ENCODE peak calls at places on chromosomes 7 and 10, in five cellular contexts. R, Z, X, P and Q are unnamed samples.

GRCh38 chr10:43121444-43121843 is 16.8 kb upstream of the CSGALNACT2 start:
- DNase-seq in R (no peak), Z (no peak), X (no peak), P (peak), Q (no peak)

GRCh38 chr10:70494536-70494935 is 16.0 kb downstream of the PALD1 start:
- DNase-seq in R (no peak), Z (no peak), X (no peak), P (no peak), Q (no peak)

GRCh38 chr7:47951374-47951773 is 3.1 kb upstream of the PKD1L1 start:
- DNase-seq in R (no peak), Z (no peak), X (no peak), P (no peak), Q (no peak)

GRCh38 chr10:104441601-104442000 is 88.0 kb downstream of the CFAP58 start:
- DNase-seq in R (no peak), Z (no peak), X (peak), P (no peak), Q (peak)

GRCh38 chr10:44245601-44245938 is 139.3 kb downstream of the CXCL12 start:
- DNase-seq in R (no peak), Z (no peak), X (peak), P (no peak), Q (no peak)

GRCh38 chr10:3924344-3924743 is 139.3 kb upstream of the KLF6 start:
- DNase-seq in R (no peak), Z (no peak), X (peak), P (no peak), Q (peak)

GRCh38 chr7:142776206-142776844 is 5.6 kb downstream of the PRSS2 start:
- DNase-seq in R (no peak), Z (no peak), X (peak), P (peak), Q (no peak)

GRCh38 chr7:76232698-76233097 is 31.0 kb downstream of the SRRM3 start:
- DNase-seq in R (no peak), Z (no peak), X (no peak), P (no peak), Q (no peak)

GRCh38 chr7:14894826-14895225 is 7.7 kb downstream of the DGKB start:
- DNase-seq in R (no peak), Z (no peak), X (no peak), P (no peak), Q (no peak)

GRCh38 chr7:6160191-6160623 is 112.2 kb downstream of the CYTH3 start:
- DNase-seq in R (peak), Z (no peak), X (peak), P (peak), Q (peak)

GRCh38 chr7:74495112-74495880 is 41.6 kb downstream of the GTF2IRD1 start:
- DNase-seq in R (no peak), Z (no peak), X (no peak), P (no peak), Q (no peak)

GRCh38 chr10:77001186-77001585 is 636.4 kb downstream of the KCNMA1 start:
- DNase-seq in R (no peak), Z (no peak), X (no peak), P (no peak), Q (no peak)

GRCh38 chr10:81403451-81403850 is 471.5 kb upstream of the NRG3 start:
- DNase-seq in R (no peak), Z (no peak), X (no peak), P (no peak), Q (no peak)

GRCh38 chr10:80154978-80155695 is 22.6 kb downstream of the PLAC9 start:
- DNase-seq in R (no peak), Z (no peak), X (peak), P (no peak), Q (no peak)

GRCh38 chr10:396535-397220 is 261.4 kb downstream of the ZMYND11 start:
- DNase-seq in R (no peak), Z (no peak), X (no peak), P (no peak), Q (no peak)

GRCh38 chr10:115093776-115094361 is 704 bp downstream of the ATRNL1 start:
- DNase-seq in R (no peak), Z (no peak), X (no peak), P (peak), Q (no peak)

GRCh38 chr10:122054046-122055025 is 65.4 kb downstream of the TACC2 start:
- DNase-seq in R (no peak), Z (peak), X (peak), P (no peak), Q (no peak)

GRCh38 chr10:119131512-119132240 is 27.8 kb downstream of the DENND10 start:
- DNase-seq in R (no peak), Z (peak), X (peak), P (peak), Q (peak)

GRCh38 chr10:129961274-129961839 is 2.7 kb downstream of the EBF3 start:
- DNase-seq in R (no peak), Z (no peak), X (no peak), P (no peak), Q (no peak)

GRCh38 chr7:17524746-17525145 is 226.3 kb downstream of the AHR start:
- DNase-seq in R (no peak), Z (no peak), X (peak), P (no peak), Q (no peak)

GRCh38 chr7:94779070-94779469 is 123.1 kb upstream of the SGCE start:
- DNase-seq in R (no peak), Z (no peak), X (no peak), P (no peak), Q (no peak)

GRCh38 chr7:74033372-74034311 is 5.7 kb downstream of the ELN start:
- DNase-seq in R (no peak), Z (no peak), X (no peak), P (peak), Q (no peak)

GRCh38 chr7:149690688-149691446 is 82.5 kb downstream of the ZNF467 start:
- DNase-seq in R (no peak), Z (no peak), X (peak), P (peak), Q (peak)

GRCh38 chr10:14571866-14572507 is 202.7 kb downstream of the FAM107B start:
- DNase-seq in R (no peak), Z (no peak), X (peak), P (peak), Q (no peak)

GRCh38 chr7:36227223-36227622 is 74.2 kb downstream of the EEPD1 start:
- DNase-seq in R (no peak), Z (no peak), X (peak), P (peak), Q (no peak)

GRCh38 chr10:63711866-63712716 is 190.9 kb downstream of the REEP3 start:
- DNase-seq in R (peak), Z (peak), X (peak), P (peak), Q (peak)

GRCh38 chr7:77415474-77415821 is 701 bp downstream of the GSAP start:
- DNase-seq in R (no peak), Z (peak), X (no peak), P (peak), Q (no peak)

GRCh38 chr7:90246184-90246583 is 1.2 kb downstream of the CFAP69 start:
- DNase-seq in R (no peak), Z (no peak), X (peak), P (no peak), Q (no peak)

GRCh38 chr7:39248041-39248692 is 270.5 kb downstream of the POU6F2 start:
- DNase-seq in R (no peak), Z (no peak), X (no peak), P (no peak), Q (no peak)

GRCh38 chr7:84022686-84023308 is 171.8 kb downstream of the SEMA3A start:
- DNase-seq in R (no peak), Z (no peak), X (peak), P (no peak), Q (no peak)

GRCh38 chr10:60757422-60757895 is 20.8 kb upstream of the CDK1 start:
- DNase-seq in R (no peak), Z (no peak), X (peak), P (no peak), Q (no peak)

GRCh38 chr10:79275431-79275851 is 71.8 kb upstream of the PPIF start:
- DNase-seq in R (no peak), Z (no peak), X (no peak), P (no peak), Q (no peak)

GRCh38 chr7:143358626-143359025 is 3.9 kb downstream of the FAM131B start:
- DNase-seq in R (no peak), Z (no peak), X (no peak), P (no peak), Q (no peak)

GRCh38 chr7:32495298-32496051 is at the start of gene AVL9:
- DNase-seq in R (peak), Z (peak), X (peak), P (peak), Q (peak)

GRCh38 chr7:32489788-32490126 is 423 bp downstream of the LSM5 start:
- DNase-seq in R (no peak), Z (no peak), X (no peak), P (no peak), Q (no peak)

GRCh38 chr7:32490127-32490796 is at the start of gene LSM5:
- DNase-seq in R (peak), Z (peak), X (peak), P (peak), Q (peak)

GRCh38 chr7:32496052-32496813 is 944 bp downstream of the AVL9 start:
- DNase-seq in R (no peak), Z (peak), X (no peak), P (no peak), Q (no peak)

DNA sequence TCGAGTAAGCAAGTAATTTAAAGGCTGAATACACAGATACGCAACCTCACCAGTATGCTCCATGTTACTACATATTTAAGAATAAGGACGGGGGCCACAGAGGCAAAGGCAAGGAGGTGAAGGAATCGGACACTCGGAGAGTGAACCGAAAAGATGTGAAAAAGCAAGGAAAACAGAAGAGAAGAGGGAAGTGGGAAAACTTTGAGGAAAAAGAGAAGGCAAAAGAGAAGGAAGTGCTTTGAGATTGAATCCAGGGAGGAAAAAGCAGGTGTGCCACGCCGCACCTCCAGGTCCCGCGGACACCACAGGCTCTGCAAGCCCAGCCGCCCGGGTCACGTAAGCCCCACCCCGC is 367 bp upstream of the AVL9 start:
- DNase-seq in R (no peak), Z (no peak), X (no peak), P (no peak), Q (no peak)
- TF ChIP-seq POLR2A in R (no peak), Z (peak), X (no peak), P (peak), Q (peak)

GRCh38 chr7:106283831-106284515 is 810 bp downstream of the NAMPT start:
- DNase-seq in R (no peak), Z (peak), X (peak), P (peak), Q (peak)
- TF ChIP-seq POLR2A in R (no peak), Z (peak), X (peak), P (peak), Q (no peak)

DNA sequence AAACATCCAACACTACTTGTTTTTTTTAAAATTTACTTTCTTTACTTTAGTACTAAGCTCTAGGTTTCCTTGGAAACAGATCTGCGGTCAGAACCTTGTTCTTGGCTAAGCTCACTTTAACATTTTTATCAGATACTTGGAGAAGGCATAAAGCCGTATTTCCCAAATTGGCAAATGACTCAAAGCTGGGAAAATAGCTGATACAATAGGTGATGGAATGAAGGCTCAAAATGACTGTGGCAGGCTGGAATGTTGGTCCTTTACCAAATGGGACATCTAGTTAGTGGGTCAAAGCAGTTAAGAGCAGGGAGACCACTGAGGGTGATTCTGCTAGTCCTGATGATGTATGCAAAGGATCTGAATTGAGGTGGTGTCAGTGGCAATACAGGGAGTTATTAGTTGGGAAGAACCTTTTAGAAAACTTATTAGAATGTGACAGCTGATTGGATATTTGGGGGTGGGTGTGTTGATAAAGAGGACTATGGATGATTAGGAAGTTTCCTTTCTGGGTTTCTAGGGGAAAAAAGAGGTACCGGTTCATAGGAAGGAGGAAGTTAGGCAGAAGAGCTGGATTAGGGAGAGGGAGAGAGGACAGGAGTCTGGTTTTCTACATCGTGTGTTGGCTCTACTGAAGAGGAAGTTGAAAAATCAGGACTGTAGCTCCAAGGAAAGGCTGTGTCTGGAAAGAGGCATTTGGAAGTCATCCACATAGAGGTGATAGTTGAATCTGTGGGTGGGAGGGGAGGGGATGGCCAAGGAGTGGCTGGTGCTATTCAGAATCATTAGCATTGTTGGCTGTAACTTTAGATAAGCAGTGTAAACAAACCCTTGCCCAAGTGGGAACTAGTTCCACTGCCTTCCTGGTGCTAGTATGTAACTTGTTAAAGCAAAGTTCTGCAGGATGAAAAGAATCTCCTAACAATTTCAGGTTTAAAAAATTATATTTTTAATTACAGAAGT is 13.1 kb downstream of the PLCE1 start:
- DNase-seq in R (no peak), Z (no peak), X (peak), P (peak), Q (no peak)
- TF ChIP-seq POLR2A in R (no peak), Z (no peak), X (no peak), P (no peak), Q (no peak)

GRCh38 chr10:87861953-87862643 is 1.2 kb downstream of the KLLN start:
- DNase-seq in R (peak), Z (peak), X (peak), P (peak), Q (peak)

GRCh38 chr10:87861566-87861952 is 1.8 kb downstream of the KLLN start:
- DNase-seq in R (peak), Z (peak), X (peak), P (peak), Q (no peak)

GRCh38 chr10:87864497-87865059 is 1.2 kb downstream of the PTEN start:
- DNase-seq in R (no peak), Z (peak), X (no peak), P (no peak), Q (no peak)

GRCh38 chr10:87862644-87863101 is 660 bp downstream of the KLLN start:
- DNase-seq in R (peak), Z (no peak), X (peak), P (no peak), Q (peak)

DNA sequence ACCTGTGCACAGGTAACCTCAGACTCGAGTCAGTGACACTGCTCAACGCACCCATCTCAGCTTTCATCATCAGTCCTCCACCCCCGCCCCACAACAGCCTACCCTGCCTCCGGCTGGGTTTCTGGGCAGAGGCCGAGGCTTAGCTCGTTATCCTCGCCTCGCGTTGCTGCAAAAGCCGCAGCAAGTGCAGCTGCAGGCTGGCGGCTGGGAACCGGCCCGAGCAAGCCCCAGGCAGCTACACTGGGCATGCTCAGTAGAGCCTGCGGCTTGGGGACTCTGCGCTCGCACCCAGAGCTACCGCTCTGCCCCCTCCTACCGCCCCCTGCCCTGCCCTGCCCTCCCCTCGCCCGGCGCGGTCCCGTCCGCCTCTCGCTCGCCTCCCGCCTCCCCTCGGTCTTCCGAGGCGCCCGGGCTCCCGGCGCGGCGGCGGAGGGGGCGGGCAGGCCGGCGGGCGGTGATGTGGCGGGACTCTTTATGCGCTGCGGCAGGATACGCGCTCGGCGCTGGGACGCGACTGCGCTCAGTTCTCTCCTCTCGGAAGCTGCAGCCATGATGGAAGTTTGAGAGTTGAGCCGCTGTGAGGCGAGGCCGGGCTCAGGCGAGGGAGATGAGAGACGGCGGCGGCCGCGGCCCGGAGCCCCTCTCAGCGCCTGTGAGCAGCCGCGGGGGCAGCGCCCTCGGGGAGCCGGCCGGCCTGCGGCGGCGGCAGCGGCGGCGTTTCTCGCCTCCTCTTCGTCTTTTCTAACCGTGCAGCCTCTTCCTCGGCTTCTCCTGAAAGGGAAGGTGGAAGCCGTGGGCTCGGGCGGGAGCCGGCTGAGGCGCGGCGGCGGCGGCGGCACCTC is at the start of the genes KLLN and PTEN:
- DNase-seq in R (no peak), Z (peak), X (peak), P (peak), Q (peak)
- TF ChIP-seq POLR2A in R (no peak), Z (peak), X (peak), P (peak), Q (peak)

GRCh38 chr7:4713183-4713784 is 31.2 kb downstream of the FOXK1 start:
- DNase-seq in R (no peak), Z (no peak), X (no peak), P (peak), Q (no peak)
- TF ChIP-seq POLR2A in R (no peak), Z (no peak), X (no peak), P (no peak), Q (no peak)

DNA sequence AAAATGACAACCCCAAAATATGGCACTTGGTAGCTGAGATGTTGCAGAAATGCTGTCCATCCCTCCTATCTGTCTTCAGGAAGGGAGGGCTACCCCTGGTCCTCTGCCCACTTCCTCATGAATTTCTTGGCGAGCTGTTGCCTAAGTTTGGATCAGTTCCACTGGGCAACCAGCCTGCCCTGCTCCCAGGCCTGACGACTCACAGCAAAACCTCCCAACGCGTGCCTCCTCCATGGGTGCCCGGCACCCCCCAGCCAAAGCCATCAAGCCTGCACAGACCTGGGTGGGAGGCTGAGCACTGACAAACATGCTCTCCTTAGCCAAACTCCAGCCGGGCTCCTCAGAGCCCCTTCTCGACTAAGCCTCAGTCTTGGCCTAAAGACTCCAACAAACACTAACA is 8.9 kb downstream of the VSTM4 start:
- DNase-seq in R (peak), Z (no peak), X (no peak), P (peak), Q (no peak)
- TF ChIP-seq POLR2A in R (no peak), Z (no peak), X (no peak), P (no peak), Q (no peak)

GRCh38 chr7:127383123-127383835 is 9.2 kb downstream of the ZNF800 start:
- DNase-seq in R (no peak), Z (peak), X (peak), P (no peak), Q (no peak)
- TF ChIP-seq POLR2A in R (no peak), Z (no peak), X (no peak), P (no peak), Q (no peak)